ENCODE peak calls at places on chromosomes 2 and 18, in seven cellular contexts. Y, X, R, W, I, F and K are unnamed samples.

GRCh38 chr2:191202881-191203397 is 42.3 kb upstream of the MYO1B start:
- DNase-seq in W (no peak), X (no peak), R (no peak), I (no peak), F (no peak), Y (no peak), K (no peak)

GRCh38 chr18:72871091-72871490 is 3.3 kb upstream of the NETO1 start:
- DNase-seq in I (no peak), X (no peak), F (no peak), Y (no peak), W (no peak), R (peak), K (no peak)

GRCh38 chr2:188894028-188894427 is 80.1 kb upstream of the COL3A1 start:
- DNase-seq in W (no peak), R (no peak), F (no peak), Y (no peak), I (no peak), X (no peak), K (no peak)

GRCh38 chr2:36287363-36288275 is 68.0 kb upstream of the CRIM1 start:
- DNase-seq in F (no peak), W (no peak), X (no peak), Y (no peak), R (no peak), I (no peak), K (no peak)

GRCh38 chr2:132391381-132391780 is 25.2 kb upstream of the GPR39 start:
- DNase-seq in W (no peak), I (no peak), F (no peak), R (no peak), Y (no peak), X (no peak), K (no peak)

GRCh38 chr2:69134546-69134945 is 121.6 kb downstream of the ANTXR1 start:
- DNase-seq in X (no peak), I (no peak), W (no peak), F (no peak), R (no peak), Y (no peak), K (no peak)

GRCh38 chr2:124328397-124328796 is 303.3 kb downstream of the CNTNAP5 start:
- DNase-seq in R (no peak), I (no peak), F (no peak), X (no peak), W (no peak), Y (no peak), K (no peak)

GRCh38 chr2:36663851-36664715 is 32.4 kb upstream of the VIT start:
- DNase-seq in I (peak), Y (no peak), X (no peak), W (peak), R (peak), F (peak), K (no peak)

GRCh38 chr2:171578156-171578803 is 56.0 kb downstream of the CYBRD1 start:
- DNase-seq in W (no peak), Y (no peak), I (no peak), F (no peak), R (no peak), X (no peak), K (no peak)

GRCh38 chr2:172845008-172845670 is 109.5 kb downstream of the RAPGEF4 start:
- DNase-seq in F (no peak), Y (no peak), W (no peak), X (no peak), R (no peak), I (no peak), K (no peak)